ENCODE peak calls at places on chromosomes 11 and 22, in five cellular contexts. N is omental fat pad; P is WTC11; W is stimulated activated CD8-positive, alpha-beta memory T cell treated with anti-CD3 and anti-CD28 coated beads, Interleukin-15, amount 100 ng/mL, for 1 hour; D is A549. E is an unnamed sample.

GRCh38 chr11:67267188-67268035 is 1.1 kb downstream of the GRK2 start:
- DNase-seq in N (peak), P (no peak), W (no peak), D (no peak), E (no peak)

GRCh38 chr11:28090052-28090749 is 17.8 kb downstream of the KIF18A start:
- DNase-seq in N (no peak), P (no peak), W (no peak), D (no peak), E (no peak)

GRCh38 chr11:116312560-116313340 is 460.0 kb downstream of the BUD13 start:
- DNase-seq in N (no peak), P (no peak), W (no peak), D (peak), E (peak)

GRCh38 chr11:104645276-104646018 is 252.8 kb downstream of the CASP12 start:
- DNase-seq in N (no peak), P (no peak), W (no peak), D (no peak), E (no peak)

GRCh38 chr22:23225724-23226496 is 45.6 kb downstream of the BCR start:
- DNase-seq in N (no peak), P (no peak), W (peak), D (peak), E (peak)

GRCh38 chr11:57290288-57290687 is 34.5 kb downstream of the TNKS1BP1 start:
- DNase-seq in N (no peak), P (no peak), W (no peak), D (no peak), E (no peak)

GRCh38 chr11:3380706-3381570 is 2.0 kb upstream of the ZNF195 start:
- DNase-seq in N (no peak), P (peak), W (no peak), D (no peak), E (no peak)

GRCh38 chr11:43504316-43504950 is 145.7 kb downstream of the TTC17 start:
- DNase-seq in N (no peak), P (peak), W (no peak), D (peak), E (no peak)

GRCh38 chr22:40396882-40397281 is 26.5 kb downstream of the SGSM3 start:
- DNase-seq in N (no peak), P (peak), W (no peak), D (no peak), E (no peak)

GRCh38 chr11:105786766-105787165 is 176.9 kb downstream of the GRIA4 start:
- DNase-seq in N (no peak), P (no peak), W (no peak), D (no peak), E (peak)

GRCh38 chr11:9840460-9841004 is 176.7 kb downstream of the SWAP70 start:
- DNase-seq in N (no peak), P (no peak), W (no peak), D (no peak), E (no peak)

GRCh38 chr11:122362381-122362780 is 246.4 kb upstream of the BLID start:
- DNase-seq in N (no peak), P (no peak), W (no peak), D (no peak), E (no peak)

GRCh38 chr11:63768232-63769043 is at the start of gene ZFTA:
- DNase-seq in N (no peak), P (peak), W (peak), D (peak), E (peak)